ENCODE peak calls at places on chromosomes 4 and X, in four cellular contexts. I, O, X and L are unnamed samples.

GRCh38 chr4:89661490-89661889 is 175.5 kb downstream of the SNCA start:
- DNase-seq in I (no peak), O (peak), X (peak), L (peak)

GRCh38 chrX:118254611-118255010 is 91.3 kb upstream of the WDR44 start:
- DNase-seq in I (peak), O (peak), X (peak), L (peak)

GRCh38 chr4:76641351-76641750 is 206.3 kb downstream of the SHROOM3 start:
- DNase-seq in I (no peak), O (no peak), X (no peak), L (no peak)

GRCh38 chr4:93654276-93654675 is 174.3 kb upstream of the ATOH1 start:
- DNase-seq in I (no peak), O (no peak), X (no peak), L (no peak)

GRCh38 chrX:45850775-45851433 is 650.2 kb upstream of the DIPK2B start:
- DNase-seq in I (peak), O (peak), X (peak), L (no peak)

GRCh38 chr4:64174247-64174882 is 234.9 kb downstream of the TECRL start:
- DNase-seq in I (no peak), O (no peak), X (no peak), L (no peak)

GRCh38 chrX:136147320-136147901 is at the start of gene FHL1:
- DNase-seq in I (peak), O (peak), X (no peak), L (no peak)

GRCh38 chr4:145076473-145076855 is 21.5 kb downstream of the ANAPC10 start:
- DNase-seq in I (no peak), O (no peak), X (no peak), L (no peak)

GRCh38 chr4:93217423-93217822 is 611.1 kb upstream of the ATOH1 start:
- DNase-seq in I (no peak), O (no peak), X (no peak), L (no peak)

GRCh38 chrX:11792461-11793421 is 34.7 kb downstream of the MSL3 start:
- DNase-seq in I (no peak), O (peak), X (no peak), L (no peak)

GRCh38 chr4:188619456-188620149 is 480.4 kb downstream of the TRIML1 start:
- DNase-seq in I (no peak), O (no peak), X (no peak), L (no peak)

GRCh38 chr4:176277162-176277904 is 8.3 kb upstream of the ASB5 start:
- DNase-seq in I (peak), O (peak), X (peak), L (peak)

GRCh38 chr4:151721466-151721865 is 39.3 kb downstream of the GATB start:
- DNase-seq in I (no peak), O (no peak), X (no peak), L (no peak)

GRCh38 chr4:36432556-36432955 is 151.1 kb downstream of the DTHD1 start:
- DNase-seq in I (no peak), O (no peak), X (no peak), L (no peak)

GRCh38 chr4:73832651-73833237 is 3.7 kb upstream of the CXCL6 start:
- DNase-seq in I (no peak), O (peak), X (no peak), L (no peak)

GRCh38 chr4:52263612-52264011 is 212.5 kb downstream of the SPATA18 start:
- DNase-seq in I (no peak), O (peak), X (no peak), L (no peak)

GRCh38 chrX:65671286-65671685 is 3.8 kb downstream of the MSN start:
- DNase-seq in I (no peak), O (no peak), X (no peak), L (no peak)

GRCh38 chr4:165720411-165721082 is 152.5 kb upstream of the TLL1 start:
- DNase-seq in I (no peak), O (no peak), X (no peak), L (no peak)

GRCh38 chr4:180084561-180084960 is 2158.6 kb upstream of the TENM3 start:
- DNase-seq in I (no peak), O (no peak), X (no peak), L (no peak)

GRCh38 chr4:61675464-61675863 is 475.3 kb downstream of the ADGRL3 start:
- DNase-seq in I (no peak), O (no peak), X (no peak), L (no peak)

GRCh38 chrX:107574054-107574683 is 54.1 kb upstream of the PRPS1 start:
- DNase-seq in I (peak), O (peak), X (peak), L (no peak)

GRCh38 chrX:21374994-21375794 is 976 bp downstream of the CNKSR2 start:
- DNase-seq in I (peak), O (no peak), X (no peak), L (no peak)

GRCh38 chr4:175891863-175892262 is 79.8 kb upstream of the GPM6A start:
- DNase-seq in I (no peak), O (peak), X (no peak), L (peak)

GRCh38 chrX:24859211-24859841 is 156.4 kb downstream of the ARX start:
- DNase-seq in I (no peak), O (no peak), X (no peak), L (no peak)

GRCh38 chrX:150429577-150429976 is 66.5 kb downstream of the MAMLD1 start:
- DNase-seq in I (no peak), O (peak), X (peak), L (no peak)

GRCh38 chr4:170853422-170854021 is 763.8 kb upstream of the AADAT start:
- DNase-seq in I (no peak), O (peak), X (peak), L (peak)

GRCh38 chr4:121932212-121932974 is 19.5 kb downstream of the TRPC3 start:
- DNase-seq in I (no peak), O (no peak), X (no peak), L (no peak)

GRCh38 chr4:929096-929765 is 2.9 kb downstream of the GAK start:
- DNase-seq in I (no peak), O (no peak), X (no peak), L (no peak)
- H3K4me3 ChIP-seq in I (no peak), O (peak), X (no peak), L (no peak)

GRCh38 chrX:7263330-7263729 is 115.4 kb upstream of the PUDP start:
- DNase-seq in I (no peak), O (peak), X (no peak), L (no peak)

GRCh38 chrX:7264399-7264798 is 116.4 kb upstream of the PUDP start:
- DNase-seq in I (no peak), O (no peak), X (no peak), L (no peak)

GRCh38 chrX:7263961-7264360 is 116.0 kb upstream of the PUDP start:
- DNase-seq in I (no peak), O (peak), X (no peak), L (no peak)

GRCh38 chrX:7261672-7262332 is 113.8 kb upstream of the PUDP start:
- DNase-seq in I (no peak), O (no peak), X (no peak), L (no peak)

DNA sequence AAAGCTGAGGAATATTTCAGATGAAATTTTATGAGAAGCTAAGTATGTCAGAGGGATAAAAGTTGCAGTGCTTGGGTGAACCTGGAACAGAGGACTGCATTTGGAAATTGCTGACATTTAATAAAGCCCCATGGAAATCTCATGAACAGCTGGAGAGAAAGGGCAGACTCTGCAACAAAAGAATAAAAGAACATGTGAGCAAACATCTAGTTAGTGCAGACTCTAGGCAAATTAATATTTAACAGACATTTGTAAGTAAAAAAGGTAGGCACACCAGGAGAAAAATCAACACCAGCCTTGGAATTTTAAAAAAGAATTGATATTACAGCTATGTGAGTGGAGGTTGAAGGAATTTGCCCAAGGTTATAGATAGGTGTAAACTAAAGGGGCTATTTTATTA is 114.6 kb upstream of the PUDP start:
- DNase-seq in I (no peak), O (no peak), X (no peak), L (no peak)
- H3K4me3 ChIP-seq in I (no peak), O (no peak), X (no peak), L (no peak)

GRCh38 chrX:5867778-5868177 is 360.9 kb downstream of the NLGN4X start:
- DNase-seq in I (no peak), O (no peak), X (no peak), L (no peak)
- H3K4me3 ChIP-seq in I (no peak), O (no peak), X (no peak), L (no peak)

GRCh38 chr4:86250006-86250405 is 109.8 kb downstream of the MAPK10 start:
- DNase-seq in I (no peak), O (no peak), X (no peak), L (no peak)
- H3K4me3 ChIP-seq in I (no peak), O (no peak), X (no peak), L (no peak)

GRCh38 chr4:38109370-38109769 is 149.2 kb downstream of the PTTG2 start:
- DNase-seq in I (no peak), O (no peak), X (no peak), L (no peak)
- H3K4me3 ChIP-seq in I (no peak), O (no peak), X (no peak), L (no peak)

DNA sequence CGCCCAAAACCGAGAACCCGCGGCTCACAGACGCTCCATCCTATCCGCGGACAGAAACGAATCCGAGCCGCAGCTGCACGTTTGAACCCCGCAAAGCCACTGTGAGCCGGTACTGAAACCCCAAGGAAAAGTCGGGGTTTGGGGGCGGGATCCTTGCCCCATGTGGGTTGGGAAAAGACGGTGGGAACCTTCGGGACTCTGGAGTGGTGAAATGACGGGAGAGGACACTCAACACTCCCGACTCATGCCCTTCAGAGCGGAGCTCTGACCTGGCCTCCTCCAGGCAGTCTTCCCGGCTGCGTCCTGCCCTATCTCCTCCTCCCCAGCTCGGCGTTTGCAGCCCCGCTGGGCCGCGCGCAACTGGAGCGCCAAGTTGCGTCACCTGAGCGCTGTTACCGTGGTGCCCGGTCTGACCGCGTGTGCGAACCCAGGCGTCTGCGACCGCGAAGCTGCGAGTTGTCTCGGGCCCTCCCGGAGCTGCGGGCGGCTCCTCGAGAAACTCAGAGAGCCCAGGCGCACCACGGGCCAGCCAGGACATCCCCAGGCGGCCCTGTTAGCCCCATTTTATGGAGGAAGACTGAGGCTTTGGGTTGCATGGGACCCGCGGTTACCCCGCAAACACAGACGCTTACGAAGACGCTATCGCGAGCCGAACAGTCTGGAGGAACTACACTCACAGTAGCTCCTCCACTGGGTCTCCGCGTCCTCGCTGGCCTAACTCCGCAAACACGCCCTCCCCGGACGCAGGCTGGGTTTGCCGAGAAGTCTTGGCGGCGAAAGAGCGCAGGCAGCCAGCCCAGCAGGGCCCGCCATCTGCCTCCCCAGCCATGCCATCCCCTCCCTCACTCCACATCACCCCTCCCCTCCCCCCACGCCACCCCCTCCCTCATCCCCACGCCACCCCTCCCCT is 20.3 kb upstream of the HMX1 start:
- DNase-seq in I (no peak), O (no peak), X (no peak), L (no peak)
- H3K4me3 ChIP-seq in I (no peak), O (no peak), X (no peak), L (no peak)

DNA sequence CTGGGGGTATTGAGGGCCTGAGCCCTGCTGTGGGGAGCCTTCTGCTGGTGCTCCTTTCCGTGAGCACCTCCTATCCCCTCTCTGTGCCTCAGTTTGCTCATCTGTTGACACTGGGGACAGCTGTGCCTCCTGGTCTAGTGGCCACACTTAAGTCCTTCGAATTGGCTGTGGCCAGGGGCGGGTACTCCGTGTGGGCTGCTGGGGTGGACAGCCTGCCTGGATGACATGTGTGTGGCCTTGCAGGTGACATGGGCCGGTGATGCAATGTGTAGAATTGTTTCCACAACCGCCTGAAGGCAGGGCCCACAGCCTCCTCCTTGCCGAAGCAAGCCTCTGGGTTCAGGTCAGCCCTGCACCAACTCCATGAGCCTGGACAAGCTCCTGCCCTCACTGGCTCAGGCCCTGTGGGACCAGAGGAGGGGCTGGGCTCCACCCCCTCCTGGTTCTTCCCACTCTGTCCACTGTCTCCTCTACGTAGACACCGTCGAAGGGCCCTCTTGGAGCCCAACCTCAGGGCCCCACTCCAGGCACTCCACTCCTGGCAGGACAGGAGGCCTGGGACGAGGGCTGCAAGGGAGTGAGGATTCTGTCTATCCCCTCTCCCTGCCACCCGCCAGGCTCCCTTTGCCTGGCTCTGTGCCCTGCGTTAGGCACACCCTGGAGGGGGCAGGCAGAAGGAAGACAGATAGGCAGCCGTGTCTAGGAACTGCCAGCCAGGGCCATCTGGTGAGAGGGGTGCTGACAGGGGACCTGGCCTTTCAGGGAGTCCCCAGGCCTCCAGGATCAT is 1.2 kb downstream of the SH3BP2 start:
- DNase-seq in I (no peak), O (no peak), X (no peak), L (no peak)
- H3K4me3 ChIP-seq in I (peak), O (peak), X (peak), L (peak)